ENCODE peak calls at places on chromosomes 7 and 10, in eight cellular contexts. Q is PC-3, I is left ventricle myocardium inferior, H is pancreas, W is astrocyte of the spinal cord, T is kidney epithelial cell, O is PC-9, G is fibroblast of mammary gland. N is an unnamed sample.

GRCh38 chr10:129963076-129963830 is 821 bp downstream of the EBF3 start:
- DNase-seq in Q (no peak), I (no peak), H (no peak), W (no peak), T (no peak), O (no peak), G (peak; percentile 46), N (no peak)

GRCh38 chr7:142896741-142897379 is 11.3 kb upstream of the TRPV6 start:
- DNase-seq in Q (no peak), I (no peak), H (no peak), W (no peak), T (no peak), O (no peak), G (no peak), N (no peak)

GRCh38 chr7:79504607-79505389 is 51.3 kb upstream of the MAGI2 start:
- DNase-seq in Q (peak; percentile 6), I (no peak), H (no peak), W (no peak), T (no peak), O (no peak), G (no peak), N (no peak)

GRCh38 chr7:141704112-141704511 is 2.1 kb upstream of the DENND11 start:
- DNase-seq in Q (peak; percentile 25), I (no peak), H (no peak), W (no peak), T (no peak), O (no peak), G (no peak), N (no peak)

GRCh38 chr10:77105756-77106155 is 531.9 kb downstream of the KCNMA1 start:
- DNase-seq in Q (no peak), I (no peak), H (no peak), W (peak; percentile 20), T (no peak), O (no peak), G (peak; percentile 92), N (no peak)

GRCh38 chr7:114047889-114048288 is 129.1 kb upstream of the PPP1R3A start:
- DNase-seq in Q (no peak), I (no peak), H (no peak), W (peak; percentile 52), T (peak; percentile 48), O (no peak), G (peak; percentile 88), N (no peak)

GRCh38 chr10:126904493-126904806 is 778 bp upstream of the DOCK1 start:
- DNase-seq in Q (no peak), I (no peak), H (no peak), W (no peak), T (no peak), O (no peak), G (no peak), N (no peak)

GRCh38 chr7:112892263-112892662 is 102.1 kb upstream of the TMEM168 start:
- DNase-seq in Q (peak; percentile 38), I (no peak), H (no peak), W (peak; percentile 46), T (no peak), O (no peak), G (peak; percentile 79), N (no peak)

GRCh38 chr10:62492012-62492869 is 118.1 kb downstream of the ZNF365 start:
- DNase-seq in Q (peak; percentile 92), I (no peak), H (no peak), W (peak; percentile 14), T (no peak), O (no peak), G (peak; percentile 74), N (no peak)

GRCh38 chr10:6083523-6084475 is 5.0 kb upstream of the RBM17 start:
- DNase-seq in Q (no peak), I (no peak), H (no peak), W (no peak), T (no peak), O (no peak), G (peak; percentile 33), N (no peak)

GRCh38 chr10:43692051-43692825 is 43.6 kb upstream of the ZNF32 start:
- DNase-seq in Q (no peak), I (no peak), H (no peak), W (no peak), T (no peak), O (no peak), G (peak; percentile 82), N (no peak)

GRCh38 chr7:155190608-155191536 is 106.8 kb upstream of the INSIG1 start:
- DNase-seq in Q (peak; percentile 39), I (no peak), H (peak; percentile 91), W (no peak), T (no peak), O (peak; percentile 72), G (no peak), N (no peak)

GRCh38 chr7:135151162-135151932 is 3.5 kb downstream of the TMEM140 start:
- DNase-seq in Q (no peak), I (no peak), H (no peak), W (no peak), T (no peak), O (no peak), G (no peak), N (peak; percentile 93)

GRCh38 chr10:63157845-63158624 is 24.9 kb downstream of the NRBF2 start:
- DNase-seq in Q (peak; percentile 99), I (no peak), H (no peak), W (peak; percentile 90), T (peak; percentile 64), O (peak; percentile 39), G (peak; percentile 94), N (peak; percentile 47)

GRCh38 chr7:73739387-73739767 is 775 bp upstream of the ABHD11 start:
- DNase-seq in Q (no peak), I (no peak), H (no peak), W (no peak), T (no peak), O (no peak), G (no peak), N (no peak)

GRCh38 chr10:92291921-92292860 is 1.2 kb downstream of the MARCHF5 start:
- DNase-seq in Q (peak; percentile 64), I (peak; percentile 50), H (peak; percentile 64), W (peak; percentile 53), T (no peak), O (peak; percentile 5), G (peak; percentile 67), N (no peak)

GRCh38 chr7:92873776-92874175 is 37.4 kb upstream of the CDK6 start:
- DNase-seq in Q (no peak), I (no peak), H (no peak), W (peak; percentile 39), T (no peak), O (no peak), G (no peak), N (no peak)

GRCh38 chr7:151382079-151382885 is 27.6 kb downstream of the WDR86 start:
- DNase-seq in Q (no peak), I (peak; percentile 14), H (peak; percentile 58), W (no peak), T (no peak), O (no peak), G (no peak), N (no peak)

GRCh38 chr7:90594791-90595317 is 1.3 kb upstream of the CDK14 start:
- DNase-seq in Q (peak; percentile 90), I (peak; percentile 39), H (no peak), W (peak; percentile 90), T (peak; percentile 37), O (peak; percentile 45), G (peak; percentile 97), N (no peak)

GRCh38 chr7:64869912-64870562 is 33.0 kb upstream of the ZNF273 start:
- DNase-seq in Q (no peak), I (no peak), H (no peak), W (no peak), T (no peak), O (no peak), G (no peak), N (no peak)

GRCh38 chr7:124155400-124156022 is 122.6 kb upstream of the TMEM229A start:
- DNase-seq in Q (peak; percentile 62), I (no peak), H (no peak), W (peak; percentile 53), T (no peak), O (no peak), G (peak; percentile 23), N (no peak)

GRCh38 chr7:155188357-155188756 is 109.3 kb upstream of the INSIG1 start:
- DNase-seq in Q (peak; percentile 14), I (no peak), H (no peak), W (no peak), T (no peak), O (no peak), G (no peak), N (no peak)

GRCh38 chr7:133448012-133448411 is 195.1 kb downstream of the EXOC4 start:
- DNase-seq in Q (no peak), I (no peak), H (no peak), W (no peak), T (no peak), O (no peak), G (no peak), N (no peak)

DNA sequence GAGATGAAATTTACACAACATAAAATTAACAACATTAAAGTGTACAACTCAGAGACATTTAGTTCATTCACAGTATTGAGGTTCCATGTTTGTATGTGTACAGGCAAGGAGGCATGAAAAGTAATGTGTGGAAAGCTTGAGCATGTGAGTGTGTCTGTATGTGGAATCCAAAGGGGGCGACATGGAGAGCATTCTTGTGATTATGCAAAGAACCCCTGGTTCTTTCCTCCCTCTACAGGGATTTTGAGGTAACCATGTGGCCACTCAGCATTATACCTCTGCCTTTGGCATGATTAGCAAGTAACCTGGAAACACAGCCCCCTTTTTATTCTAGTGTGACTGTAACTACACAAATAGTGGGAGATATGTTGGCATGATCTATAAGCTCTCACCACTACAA is 21.0 kb downstream of the OR2F1 start:
- DNase-seq in Q (no peak), I (no peak), H (no peak), W (no peak), T (no peak), O (no peak), G (peak; percentile 26), N (no peak)
- TF ChIP-seq CTCF in Q (no peak), I (no peak), H (no peak), W (no peak), T (no peak), O (no peak), G (peak; percentile 26), N (no peak)

GRCh38 chr10:113326160-113327111 is 226.4 kb upstream of the HABP2 start:
- DNase-seq in Q (peak; percentile 94), I (no peak), H (no peak), W (peak; percentile 89), T (peak; percentile 66), O (peak; percentile 54), G (peak; percentile 97), N (peak; percentile 87)
- TF ChIP-seq CTCF in Q (peak; percentile 27), I (peak; percentile 16), H (no peak), W (peak; percentile 35), T (peak; percentile 20), O (peak; percentile 32), G (peak; percentile 50), N (peak; percentile 49)

DNA sequence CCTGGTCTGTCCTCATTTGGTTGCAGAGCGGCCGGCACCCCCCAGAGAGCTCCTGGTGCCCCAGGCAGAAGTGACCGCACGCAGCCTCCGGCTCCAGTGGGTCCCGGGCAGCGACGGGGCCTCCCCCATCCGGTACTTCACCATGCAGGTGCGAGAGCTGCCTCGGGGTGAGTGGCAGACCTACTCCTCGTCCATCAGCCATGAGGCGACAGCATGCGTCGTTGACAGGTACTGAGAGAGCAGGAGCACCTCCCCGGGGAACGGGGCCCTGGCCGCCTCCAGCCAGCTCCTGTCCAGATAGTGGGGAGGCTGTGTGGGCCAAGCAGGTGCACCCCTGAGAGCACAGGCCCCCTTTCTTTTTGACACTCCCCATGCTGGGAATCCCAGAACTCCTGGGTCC is 532.9 kb upstream of the FOXK1 start:
- DNase-seq in Q (no peak), I (no peak), H (no peak), W (no peak), T (no peak), O (no peak), G (no peak), N (no peak)
- TF ChIP-seq CTCF in Q (no peak), I (no peak), H (no peak), W (no peak), T (no peak), O (no peak), G (no peak), N (no peak)

GRCh38 chr10:102463983-102464382 is 12.6 kb upstream of the C10orf95 start:
- DNase-seq in Q (no peak), I (no peak), H (no peak), W (no peak), T (no peak), O (no peak), G (no peak), N (no peak)
- TF ChIP-seq CTCF in Q (no peak), I (no peak), H (no peak), W (no peak), T (no peak), O (no peak), G (no peak), N (no peak)